ENCODE peak calls at places on chromosomes 1 and 21, in eight cellular contexts. One of them, this sample, is unnamed. For H3K9me3, the result is how much of the 10 kb centered on the place peaks cover.

GRCh38 chr1:60130703-60131102 is 57.1 kb upstream of the C1orf87 start:
- DNase-seq in right atrium auricular region: no peak
- DNase-seq in OCI-LY7: no peak
- DNase-seq in MG63: no peak
- DNase-seq in CD8-positive, alpha-beta T cell: no peak
- DNase-seq in A549: no peak
- DNase-seq in neural progenitor cell: no peak
- DNase-seq in fibroblast of lung: peak
- DNase-seq in this sample: no peak

GRCh38 chr1:84433253-84434080 is 35.2 kb downstream of the DNASE2B start:
- DNase-seq in right atrium auricular region: no peak
- DNase-seq in OCI-LY7: peak
- DNase-seq in MG63: peak
- DNase-seq in CD8-positive, alpha-beta T cell: peak
- DNase-seq in A549: peak
- DNase-seq in neural progenitor cell: peak
- DNase-seq in fibroblast of lung: peak
- DNase-seq in this sample: peak

GRCh38 chr1:68093737-68094136 is 43.3 kb upstream of the DIRAS3 start:
- DNase-seq in right atrium auricular region: no peak
- DNase-seq in OCI-LY7: no peak
- DNase-seq in MG63: no peak
- DNase-seq in CD8-positive, alpha-beta T cell: no peak
- DNase-seq in A549: no peak
- DNase-seq in neural progenitor cell: no peak
- DNase-seq in fibroblast of lung: no peak
- DNase-seq in this sample: no peak

GRCh38 chr1:53592521-53592982 is 133.4 kb downstream of the DMRTB1 start:
- DNase-seq in right atrium auricular region: peak
- DNase-seq in OCI-LY7: peak
- DNase-seq in MG63: no peak
- DNase-seq in CD8-positive, alpha-beta T cell: no peak
- DNase-seq in A549: peak
- DNase-seq in neural progenitor cell: peak
- DNase-seq in fibroblast of lung: peak
- DNase-seq in this sample: peak

GRCh38 chr1:109927908-109928307 is 17.3 kb downstream of the CSF1 start:
- DNase-seq in right atrium auricular region: peak
- DNase-seq in OCI-LY7: no peak
- DNase-seq in MG63: peak
- DNase-seq in CD8-positive, alpha-beta T cell: no peak
- DNase-seq in A549: peak
- DNase-seq in neural progenitor cell: no peak
- DNase-seq in fibroblast of lung: peak
- DNase-seq in this sample: no peak

GRCh38 chr1:37620707-37621106 is 14.0 kb downstream of the RSPO1 start:
- DNase-seq in right atrium auricular region: no peak
- DNase-seq in OCI-LY7: no peak
- DNase-seq in MG63: no peak
- DNase-seq in CD8-positive, alpha-beta T cell: no peak
- DNase-seq in A549: no peak
- DNase-seq in neural progenitor cell: no peak
- DNase-seq in fibroblast of lung: no peak
- DNase-seq in this sample: no peak

GRCh38 chr1:229643996-229644748 is 18.1 kb downstream of the URB2 start:
- DNase-seq in right atrium auricular region: no peak
- DNase-seq in OCI-LY7: peak
- DNase-seq in MG63: no peak
- DNase-seq in CD8-positive, alpha-beta T cell: no peak
- DNase-seq in A549: no peak
- DNase-seq in neural progenitor cell: no peak
- DNase-seq in fibroblast of lung: peak
- DNase-seq in this sample: no peak

GRCh38 chr21:28636988-28637691 is 355.5 kb downstream of the LTN1 start:
- DNase-seq in right atrium auricular region: no peak
- DNase-seq in OCI-LY7: no peak
- DNase-seq in MG63: peak
- DNase-seq in CD8-positive, alpha-beta T cell: no peak
- DNase-seq in A549: peak
- DNase-seq in neural progenitor cell: no peak
- DNase-seq in fibroblast of lung: peak
- DNase-seq in this sample: peak

GRCh38 chr1:164092603-164093353 is 466.2 kb upstream of the PBX1 start:
- DNase-seq in right atrium auricular region: no peak
- DNase-seq in OCI-LY7: peak
- DNase-seq in MG63: no peak
- DNase-seq in CD8-positive, alpha-beta T cell: no peak
- DNase-seq in A549: no peak
- DNase-seq in neural progenitor cell: no peak
- DNase-seq in fibroblast of lung: peak
- DNase-seq in this sample: no peak

GRCh38 chr1:83029916-83030315 is 969.0 kb downstream of the TTLL7 start:
- DNase-seq in right atrium auricular region: no peak
- DNase-seq in OCI-LY7: no peak
- DNase-seq in MG63: no peak
- DNase-seq in CD8-positive, alpha-beta T cell: no peak
- DNase-seq in A549: no peak
- DNase-seq in neural progenitor cell: no peak
- DNase-seq in fibroblast of lung: peak
- DNase-seq in this sample: no peak

GRCh38 chr1:30763654-30764248 is 6.2 kb upstream of the LAPTM5 start:
- DNase-seq in right atrium auricular region: no peak
- DNase-seq in OCI-LY7: no peak
- DNase-seq in MG63: peak
- DNase-seq in CD8-positive, alpha-beta T cell: no peak
- DNase-seq in A549: no peak
- DNase-seq in neural progenitor cell: no peak
- DNase-seq in fibroblast of lung: peak
- DNase-seq in this sample: no peak

GRCh38 chr1:2067981-2068380 is 17.8 kb downstream of the PRKCZ start:
- DNase-seq in right atrium auricular region: no peak
- DNase-seq in OCI-LY7: no peak
- DNase-seq in MG63: no peak
- DNase-seq in CD8-positive, alpha-beta T cell: no peak
- DNase-seq in A549: no peak
- DNase-seq in neural progenitor cell: no peak
- DNase-seq in fibroblast of lung: no peak
- DNase-seq in this sample: no peak

GRCh38 chr1:2067393-2067792 is 17.2 kb downstream of the PRKCZ start:
- DNase-seq in right atrium auricular region: no peak
- DNase-seq in OCI-LY7: no peak
- DNase-seq in MG63: no peak
- DNase-seq in CD8-positive, alpha-beta T cell: no peak
- DNase-seq in A549: no peak
- DNase-seq in neural progenitor cell: no peak
- DNase-seq in fibroblast of lung: no peak
- DNase-seq in this sample: no peak

GRCh38 chr1:2068951-2069350 is 18.7 kb downstream of the PRKCZ start:
- DNase-seq in right atrium auricular region: no peak
- DNase-seq in OCI-LY7: no peak
- DNase-seq in MG63: no peak
- DNase-seq in CD8-positive, alpha-beta T cell: no peak
- DNase-seq in A549: no peak
- DNase-seq in neural progenitor cell: no peak
- DNase-seq in fibroblast of lung: no peak
- DNase-seq in this sample: no peak

GRCh38 chr1:2070016-2070415 is 19.8 kb downstream of the PRKCZ start:
- DNase-seq in right atrium auricular region: no peak
- DNase-seq in OCI-LY7: no peak
- DNase-seq in MG63: no peak
- DNase-seq in CD8-positive, alpha-beta T cell: no peak
- DNase-seq in A549: no peak
- DNase-seq in neural progenitor cell: no peak
- DNase-seq in fibroblast of lung: no peak
- DNase-seq in this sample: no peak

DNA sequence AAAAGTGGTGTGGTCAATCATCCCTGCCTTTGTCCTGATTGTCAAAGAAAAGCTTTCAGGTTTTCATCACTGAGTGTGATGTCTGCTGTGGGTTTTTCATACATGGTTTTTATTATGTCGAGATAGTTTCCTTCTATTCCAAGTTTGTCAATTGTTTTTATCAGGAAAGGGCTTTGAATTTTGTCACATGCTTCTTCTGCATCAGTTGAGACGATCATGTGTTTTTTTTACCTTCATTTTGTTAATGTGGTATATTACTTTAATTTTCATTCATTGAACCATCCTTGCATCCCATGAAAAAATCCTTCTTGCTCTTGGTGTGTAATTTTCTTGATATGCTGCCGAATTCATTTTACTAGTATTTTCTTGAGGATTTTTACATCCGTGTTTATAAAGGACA is 15.5 kb downstream of the PRKCZ start:
- DNase-seq in right atrium auricular region: no peak
- DNase-seq in OCI-LY7: no peak
- DNase-seq in MG63: no peak
- DNase-seq in CD8-positive, alpha-beta T cell: no peak
- DNase-seq in A549: no peak
- DNase-seq in neural progenitor cell: no peak
- DNase-seq in fibroblast of lung: no peak
- DNase-seq in this sample: no peak
- H3K9me3 ChIP-seq in right atrium auricular region: under half
- H3K9me3 ChIP-seq in OCI-LY7: under half
- H3K9me3 ChIP-seq in MG63: under half
- H3K9me3 ChIP-seq in CD8-positive, alpha-beta T cell: under half
- H3K9me3 ChIP-seq in A549: under half
- H3K9me3 ChIP-seq in neural progenitor cell: under half
- H3K9me3 ChIP-seq in fibroblast of lung: under half
- H3K9me3 ChIP-seq in this sample: under half

GRCh38 chr1:81157686-81158085 is 643.0 kb upstream of the ADGRL2 start:
- DNase-seq in right atrium auricular region: no peak
- DNase-seq in OCI-LY7: no peak
- DNase-seq in MG63: no peak
- DNase-seq in CD8-positive, alpha-beta T cell: no peak
- DNase-seq in A549: no peak
- DNase-seq in neural progenitor cell: no peak
- DNase-seq in fibroblast of lung: peak
- DNase-seq in this sample: no peak
- H3K9me3 ChIP-seq in right atrium auricular region: under half
- H3K9me3 ChIP-seq in OCI-LY7: under half
- H3K9me3 ChIP-seq in MG63: under half
- H3K9me3 ChIP-seq in CD8-positive, alpha-beta T cell: under half
- H3K9me3 ChIP-seq in A549: under half
- H3K9me3 ChIP-seq in neural progenitor cell: under half
- H3K9me3 ChIP-seq in fibroblast of lung: under half
- H3K9me3 ChIP-seq in this sample: under half

GRCh38 chr1:2904191-2904590 is 102.7 kb upstream of the TTC34 start:
- DNase-seq in right atrium auricular region: no peak
- DNase-seq in OCI-LY7: no peak
- DNase-seq in MG63: no peak
- DNase-seq in CD8-positive, alpha-beta T cell: no peak
- DNase-seq in A549: no peak
- DNase-seq in neural progenitor cell: no peak
- DNase-seq in fibroblast of lung: no peak
- DNase-seq in this sample: no peak
- H3K9me3 ChIP-seq in right atrium auricular region: under half
- H3K9me3 ChIP-seq in OCI-LY7: under half
- H3K9me3 ChIP-seq in MG63: under half
- H3K9me3 ChIP-seq in CD8-positive, alpha-beta T cell: under half
- H3K9me3 ChIP-seq in A549: under half
- H3K9me3 ChIP-seq in neural progenitor cell: under half
- H3K9me3 ChIP-seq in fibroblast of lung: under half
- H3K9me3 ChIP-seq in this sample: half or more

DNA sequence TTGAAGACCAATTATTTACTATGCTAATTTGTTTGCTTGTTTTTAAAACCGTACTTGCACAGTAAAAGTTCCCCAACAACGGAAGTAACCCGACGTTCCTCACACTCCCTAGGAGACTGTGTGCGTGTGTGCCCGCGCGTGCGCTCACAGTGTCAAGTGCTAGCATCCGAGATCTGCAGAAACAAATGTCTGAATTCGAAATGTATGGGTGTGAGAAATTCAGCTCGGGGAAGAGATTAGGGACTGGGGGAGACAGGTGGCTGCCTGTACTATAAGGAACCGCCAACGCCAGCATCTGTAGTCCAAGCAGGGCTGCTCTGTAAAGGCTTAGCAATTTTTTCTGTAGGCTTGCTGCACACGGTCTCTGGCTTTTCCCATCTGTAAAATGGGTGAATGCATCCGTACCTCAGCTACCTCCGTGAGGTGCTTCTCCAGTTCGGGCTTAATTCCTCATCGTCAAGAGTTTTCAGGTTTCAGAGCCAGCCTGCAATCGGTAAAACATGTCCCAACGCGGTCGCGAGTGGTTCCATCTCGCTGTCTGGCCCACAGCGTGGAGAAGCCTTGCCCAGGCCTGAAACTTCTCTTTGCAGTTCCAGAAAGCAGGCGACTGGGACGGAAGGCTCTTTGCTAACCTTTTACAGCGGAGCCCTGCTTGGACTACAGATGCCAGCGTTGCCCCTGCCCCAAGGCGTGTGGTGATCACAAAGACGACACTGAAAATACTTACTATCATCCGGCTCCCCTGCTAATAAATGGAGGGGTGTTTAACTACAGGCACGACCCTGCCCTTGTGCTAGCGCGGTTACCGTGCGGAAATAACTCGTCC is 1.2 kb upstream of the OLIG2 start:
- DNase-seq in right atrium auricular region: no peak
- DNase-seq in OCI-LY7: no peak
- DNase-seq in MG63: no peak
- DNase-seq in CD8-positive, alpha-beta T cell: no peak
- DNase-seq in A549: no peak
- DNase-seq in neural progenitor cell: peak
- DNase-seq in fibroblast of lung: no peak
- DNase-seq in this sample: no peak
- H3K9me3 ChIP-seq in right atrium auricular region: under half
- H3K9me3 ChIP-seq in OCI-LY7: under half
- H3K9me3 ChIP-seq in MG63: under half
- H3K9me3 ChIP-seq in CD8-positive, alpha-beta T cell: under half
- H3K9me3 ChIP-seq in A549: under half
- H3K9me3 ChIP-seq in neural progenitor cell: under half
- H3K9me3 ChIP-seq in fibroblast of lung: under half
- H3K9me3 ChIP-seq in this sample: under half

DNA sequence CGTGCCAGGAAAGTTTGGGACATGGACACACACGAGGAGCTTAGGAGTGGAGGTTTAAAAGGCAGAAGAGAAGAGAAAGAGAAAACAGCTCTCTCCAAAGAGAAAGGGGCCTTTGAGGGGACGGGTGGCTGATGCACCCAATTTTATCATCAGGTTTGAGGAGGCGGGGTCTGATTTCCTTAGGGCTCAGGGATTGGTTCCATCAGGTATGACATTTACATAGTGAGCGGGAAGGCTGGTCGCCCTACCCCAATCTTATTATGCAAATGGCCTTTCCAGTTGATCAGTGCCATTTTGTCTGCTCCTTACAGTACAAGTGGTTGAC is 749.1 kb upstream of the TPTE start:
- DNase-seq in right atrium auricular region: no peak
- DNase-seq in OCI-LY7: no peak
- DNase-seq in MG63: no peak
- DNase-seq in CD8-positive, alpha-beta T cell: no peak
- DNase-seq in A549: no peak
- DNase-seq in neural progenitor cell: no peak
- DNase-seq in fibroblast of lung: no peak
- DNase-seq in this sample: no peak
- H3K9me3 ChIP-seq in right atrium auricular region: under half
- H3K9me3 ChIP-seq in OCI-LY7: under half
- H3K9me3 ChIP-seq in MG63: under half
- H3K9me3 ChIP-seq in CD8-positive, alpha-beta T cell: under half
- H3K9me3 ChIP-seq in A549: under half
- H3K9me3 ChIP-seq in neural progenitor cell: half or more
- H3K9me3 ChIP-seq in fibroblast of lung: under half
- H3K9me3 ChIP-seq in this sample: half or more

GRCh38 chr1:233465745-233466343 is 138.3 kb downstream of the MAP3K21 start:
- DNase-seq in right atrium auricular region: no peak
- DNase-seq in OCI-LY7: no peak
- DNase-seq in MG63: no peak
- DNase-seq in CD8-positive, alpha-beta T cell: no peak
- DNase-seq in A549: no peak
- DNase-seq in neural progenitor cell: no peak
- DNase-seq in fibroblast of lung: no peak
- DNase-seq in this sample: no peak
- H3K9me3 ChIP-seq in right atrium auricular region: under half
- H3K9me3 ChIP-seq in OCI-LY7: under half
- H3K9me3 ChIP-seq in MG63: under half
- H3K9me3 ChIP-seq in CD8-positive, alpha-beta T cell: under half
- H3K9me3 ChIP-seq in A549: under half
- H3K9me3 ChIP-seq in neural progenitor cell: under half
- H3K9me3 ChIP-seq in fibroblast of lung: under half
- H3K9me3 ChIP-seq in this sample: under half

This sample was measured in AG04450.